ENCODE peak calls at places on chromosome 2, in six cellular contexts. O is naive thymus-derived CD4-positive, alpha-beta T cell; Z is heart right ventricle; N is stimulated activated CD4-positive, alpha-beta T cell treated with anti-CD3 and anti-CD28 coated beads, Interleukin-1b, Interleukin-23, amount 100 ng/mL, for 48 hours; S is NCI-H345; L is stimulated activated naive CD4-positive, alpha-beta T cell. Y is an unnamed sample.

GRCh38 chr2:144444418-144444817 is 75.5 kb downstream of the ZEB2 start:
- DNase-seq in O (no peak), Z (no peak), N (no peak), S (peak), L (no peak), Y (no peak)

GRCh38 chr2:79771530-79771929 is 258.7 kb downstream of the CTNNA2 start:
- DNase-seq in O (no peak), Z (no peak), N (no peak), S (no peak), L (no peak), Y (no peak)

GRCh38 chr2:121092095-121092494 is 192.9 kb downstream of the TFCP2L1 start:
- DNase-seq in O (no peak), Z (no peak), N (no peak), S (no peak), L (no peak), Y (no peak)

GRCh38 chr2:95264626-95265025 is 9.6 kb upstream of the PROM2 start:
- DNase-seq in O (no peak), Z (no peak), N (no peak), S (no peak), L (no peak), Y (no peak)

GRCh38 chr2:132542953-132543569 is 126.5 kb downstream of the GPR39 start:
- DNase-seq in O (no peak), Z (no peak), N (no peak), S (no peak), L (no peak), Y (no peak)

GRCh38 chr2:100571668-100572067 is 8.9 kb downstream of the PDCL3 start:
- DNase-seq in O (no peak), Z (no peak), N (no peak), S (no peak), L (no peak), Y (no peak)

GRCh38 chr2:47345584-47345913 is 57.4 kb upstream of the MSH2 start:
- DNase-seq in O (no peak), Z (no peak), N (no peak), S (no peak), L (no peak), Y (no peak)

GRCh38 chr2:24050041-24050655 is 607 bp downstream of the FKBP1B start:
- DNase-seq in O (no peak), Z (peak), N (no peak), S (no peak), L (no peak), Y (no peak)

GRCh38 chr2:47695800-47696477 is 87.0 kb upstream of the MSH6 start:
- DNase-seq in O (no peak), Z (no peak), N (no peak), S (no peak), L (no peak), Y (no peak)

GRCh38 chr2:234955971-234956509 is 4.2 kb downstream of the SH3BP4 start:
- DNase-seq in O (no peak), Z (no peak), N (no peak), S (no peak), L (no peak), Y (no peak)

GRCh38 chr2:75317316-75317715 is 118.0 kb upstream of the TACR1 start:
- DNase-seq in O (no peak), Z (no peak), N (no peak), S (no peak), L (no peak), Y (no peak)

GRCh38 chr2:109403841-109404201 is 209.9 kb downstream of the SEPTIN10 start:
- DNase-seq in O (no peak), Z (no peak), N (peak), S (no peak), L (no peak), Y (no peak)

GRCh38 chr2:237441605-237442004 is 27.6 kb upstream of the COL6A3 start:
- DNase-seq in O (peak), Z (no peak), N (peak), S (no peak), L (peak), Y (no peak)

GRCh38 chr2:232053777-232054176 is 92.3 kb downstream of the DIS3L2 start:
- DNase-seq in O (no peak), Z (no peak), N (no peak), S (no peak), L (no peak), Y (no peak)

GRCh38 chr2:5535301-5535700 is 156.9 kb upstream of the SOX11 start:
- DNase-seq in O (no peak), Z (no peak), N (no peak), S (no peak), L (no peak), Y (no peak)

GRCh38 chr2:71892896-71893295 is 254.8 kb downstream of the CYP26B1 start:
- DNase-seq in O (no peak), Z (no peak), N (no peak), S (no peak), L (no peak), Y (no peak)